ENCODE peak calls at places on chromosomes 12 and 14, in four cellular contexts. K is HepG2, N is GM12878, I is H1. L is an unnamed sample.

GRCh38 chr12:100794441-100795192 is at the start of gene ANO4:
- DNase-seq in K (no peak), N (no peak), I (no peak), L (peak)

GRCh38 chr14:71181215-71182003 is 274.1 kb downstream of the PCNX1 start:
- DNase-seq in K (no peak), N (no peak), I (no peak), L (no peak)

GRCh38 chr12:106246891-106247730 is 709 bp downstream of the CKAP4 start:
- DNase-seq in K (no peak), N (no peak), I (no peak), L (peak)

GRCh38 chr12:42130670-42131402 is 13.8 kb downstream of the GXYLT1 start:
- DNase-seq in K (no peak), N (no peak), I (no peak), L (no peak)

GRCh38 chr14:101082036-101082435 is 178.5 kb upstream of the RTL1 start:
- DNase-seq in K (no peak), N (no peak), I (no peak), L (no peak)

GRCh38 chr12:47188576-47189441 is 109.0 kb upstream of the AMIGO2 start:
- DNase-seq in K (no peak), N (no peak), I (no peak), L (no peak)

GRCh38 chr12:76586764-76587395 is 27.3 kb upstream of the OSBPL8 start:
- DNase-seq in K (peak), N (no peak), I (no peak), L (peak)

GRCh38 chr14:90300649-90301048 is 31.1 kb downstream of the NRDE2 start:
- DNase-seq in K (no peak), N (no peak), I (no peak), L (no peak)

GRCh38 chr12:115709410-115710065 is 568.0 kb downstream of the MED13L start:
- DNase-seq in K (no peak), N (no peak), I (no peak), L (no peak)

GRCh38 chr14:76514599-76514998 is 138.7 kb downstream of the ESRRB start:
- DNase-seq in K (peak), N (no peak), I (no peak), L (peak)

GRCh38 chr14:68842298-68842697 is 49.4 kb upstream of the ZFP36L1 start:
- DNase-seq in K (no peak), N (no peak), I (no peak), L (no peak)

GRCh38 chr12:1936406-1937320 is 18.2 kb upstream of the CACNA2D4 start:
- DNase-seq in K (no peak), N (no peak), I (no peak), L (no peak)

GRCh38 chr14:69615471-69616407 is 4.3 kb downstream of the SUSD6 start:
- DNase-seq in K (no peak), N (peak), I (no peak), L (no peak)

GRCh38 chr12:130754234-130755001 is 38.3 kb upstream of the RIMBP2 start:
- DNase-seq in K (no peak), N (no peak), I (no peak), L (no peak)

GRCh38 chr14:90305176-90305601 is 26.6 kb downstream of the NRDE2 start:
- DNase-seq in K (peak), N (no peak), I (no peak), L (no peak)

DNA sequence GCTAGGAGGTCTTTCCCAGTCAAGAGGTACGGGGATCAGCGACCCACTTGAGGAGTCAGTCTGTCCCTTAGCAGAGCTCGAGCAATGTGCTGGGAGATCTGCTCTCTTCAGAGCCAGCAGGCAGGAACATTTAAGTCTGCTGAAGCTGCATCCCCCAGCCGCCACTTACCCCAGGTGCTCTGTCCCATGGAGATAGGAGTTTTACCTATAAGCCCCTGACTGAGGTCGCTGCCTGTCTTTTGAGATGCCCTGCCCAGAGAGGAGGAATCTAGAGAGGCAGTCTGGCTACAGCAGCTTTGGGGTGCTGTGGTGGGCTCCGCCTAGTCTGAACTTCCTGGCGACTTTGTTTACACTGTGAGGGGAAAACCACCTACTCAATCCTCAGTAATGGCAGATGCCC is 874.9 kb upstream of the FLRT2 start:
- DNase-seq in K (no peak), N (no peak), I (no peak), L (no peak)
- TF ChIP-seq SP1 in K (no peak), N (no peak), I (no peak), L (no peak)

DNA sequence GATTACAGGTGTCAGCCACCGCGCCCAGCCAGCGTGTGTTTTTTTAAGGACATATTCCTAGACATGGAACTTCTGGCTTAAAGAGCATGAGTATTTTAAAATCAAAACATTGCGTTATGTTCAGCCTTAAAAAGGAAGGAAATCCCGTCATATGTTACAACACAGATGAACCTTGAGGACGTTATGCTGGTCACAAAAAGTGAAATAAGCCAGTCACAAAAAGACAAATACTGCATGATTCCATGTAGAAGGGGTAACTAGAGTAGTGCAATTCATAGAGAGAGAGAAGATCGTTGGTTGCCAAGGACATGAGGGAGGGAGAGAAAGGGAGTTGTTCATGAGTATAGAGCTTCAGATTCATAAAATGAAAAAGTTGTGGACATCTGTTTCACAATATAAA is 53.9 kb downstream of the ACACB start:
- DNase-seq in K (no peak), N (no peak), I (no peak), L (no peak)
- TF ChIP-seq SUZ12 in K (no peak), N (no peak), I (no peak), L (no peak)

GRCh38 chr12:32822344-32822743 is 66.6 kb upstream of the YARS2 start:
- DNase-seq in K (no peak), N (no peak), I (no peak), L (no peak)

GRCh38 chr12:32820376-32820931 is 64.8 kb upstream of the YARS2 start:
- DNase-seq in K (no peak), N (no peak), I (no peak), L (no peak)

GRCh38 chr12:32819424-32819823 is 63.7 kb upstream of the YARS2 start:
- DNase-seq in K (no peak), N (no peak), I (no peak), L (no peak)

GRCh38 chr12:32824596-32824995 is 68.9 kb upstream of the YARS2 start:
- DNase-seq in K (no peak), N (no peak), I (no peak), L (no peak)

DNA sequence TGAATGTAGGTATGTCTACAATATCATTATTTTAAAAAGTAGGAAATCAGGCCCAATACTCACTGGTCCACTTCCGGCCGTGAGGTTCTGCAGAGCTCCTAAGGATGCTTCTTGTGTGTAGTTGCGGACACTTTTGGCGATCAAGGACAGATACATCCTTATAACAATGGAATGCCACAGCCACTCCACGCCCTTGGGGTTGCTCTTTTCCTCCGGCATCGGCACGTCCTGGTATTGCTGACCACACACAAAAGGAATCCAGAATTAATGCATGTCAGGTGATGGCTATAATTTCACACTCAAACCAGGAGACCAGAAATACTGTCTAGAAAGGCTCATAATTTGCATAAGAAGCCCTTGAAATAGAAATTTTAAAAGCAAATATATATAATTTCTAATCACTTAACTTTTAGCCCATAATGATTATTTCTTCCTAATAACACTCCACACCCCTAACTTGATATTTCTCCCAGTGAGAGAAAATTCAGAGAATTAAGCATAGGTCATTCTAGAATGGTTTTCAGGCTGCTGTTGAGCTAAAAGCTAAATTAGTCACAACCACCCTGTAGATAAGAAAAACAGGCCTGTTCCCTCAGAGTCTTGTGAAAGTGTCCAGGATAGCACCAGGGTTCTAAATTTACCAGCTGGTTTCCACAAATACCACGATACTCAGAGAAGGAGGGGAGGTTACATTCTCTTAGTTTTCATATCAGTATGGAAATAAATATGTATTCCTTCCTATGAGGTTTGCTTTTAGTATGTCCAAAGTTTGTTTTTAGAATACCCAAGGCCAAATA is 65.8 kb upstream of the YARS2 start:
- DNase-seq in K (no peak), N (no peak), I (no peak), L (no peak)
- TF ChIP-seq SP1 in K (no peak), N (no peak), I (no peak), L (no peak)

DNA sequence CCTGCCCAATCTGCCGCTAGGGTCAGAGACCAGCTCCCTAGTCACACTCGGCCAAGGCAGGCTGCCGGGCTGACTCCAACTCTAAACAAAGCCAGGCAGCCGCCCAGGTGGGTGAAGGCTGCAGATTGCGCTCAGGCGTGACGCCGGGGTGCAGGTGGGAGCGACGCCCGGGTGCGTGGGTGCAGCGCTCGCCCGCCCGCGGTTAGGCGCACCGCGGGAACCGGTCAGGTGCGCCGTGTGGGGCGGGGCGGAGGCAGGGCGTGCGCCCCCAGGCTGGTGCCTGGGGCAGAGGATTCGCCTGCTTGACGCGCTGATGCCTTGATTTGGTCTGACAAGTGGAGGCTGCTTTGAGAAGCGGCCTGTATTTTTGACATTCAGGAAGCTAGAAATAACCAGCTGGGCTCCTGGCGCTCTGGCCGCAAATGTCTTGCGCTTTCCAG is 126.7 kb upstream of the HIF1A start:
- DNase-seq in K (no peak), N (peak), I (no peak), L (no peak)
- TF ChIP-seq SUZ12 in K (no peak), N (no peak), I (no peak), L (no peak)

GRCh38 chr14:54343276-54344121 is 53.3 kb upstream of the CDKN3 start:
- DNase-seq in K (peak), N (no peak), I (no peak), L (no peak)

GRCh38 chr14:54337314-54337713 is 59.5 kb upstream of the CDKN3 start:
- DNase-seq in K (no peak), N (no peak), I (no peak), L (no peak)

GRCh38 chr14:54342806-54343205 is 54.0 kb upstream of the CDKN3 start:
- DNase-seq in K (no peak), N (no peak), I (no peak), L (no peak)

GRCh38 chr14:54338696-54339317 is 58.0 kb upstream of the CDKN3 start:
- DNase-seq in K (no peak), N (no peak), I (no peak), L (peak)

GRCh38 chr14:54339771-54340170 is 57.0 kb upstream of the CDKN3 start:
- DNase-seq in K (no peak), N (no peak), I (no peak), L (no peak)
- TF ChIP-seq SP1 in K (no peak), N (no peak), I (no peak), L (no peak)

GRCh38 chr14:39005044-39005736 is 97.8 kb downstream of the SEC23A start:
- DNase-seq in K (no peak), N (no peak), I (no peak), L (no peak)
- TF ChIP-seq SUZ12 in K (no peak), N (no peak), I (no peak), L (no peak)